ENCODE peak calls at places on chromosome 12, in ten cellular contexts. Z, O, B, J, Q, P, A, S, F and X are unnamed samples. For H3K27me3, the result is how much of the 10 kb centered on the place peaks cover.

GRCh38 chr12:9380650-9381049 is 172.5 kb upstream of the PZP start:
- DNase-seq in P (no peak), Z (no peak), Q (no peak), B (no peak), O (no peak), S (no peak), J (no peak), F (no peak), A (no peak), X (no peak)

GRCh38 chr12:70154960-70155589 is 88.2 kb upstream of the CNOT2 start:
- DNase-seq in J (no peak), A (no peak), S (no peak), Z (no peak), F (no peak), Q (no peak), P (no peak), B (no peak), O (no peak), X (no peak)

GRCh38 chr12:77685112-77685511 is 145.6 kb upstream of the NAV3 start:
- DNase-seq in F (peak), S (peak), O (no peak), B (peak), P (peak), A (peak), Q (peak), J (peak), Z (peak), X (peak)

GRCh38 chr12:93520454-93520853 is 52.0 kb upstream of the SOCS2 start:
- DNase-seq in S (no peak), F (no peak), O (no peak), Z (no peak), J (no peak), P (no peak), B (no peak), A (no peak), Q (no peak), X (no peak)

GRCh38 chr12:46266382-46266791 is 2.5 kb downstream of the SLC38A1 start:
- DNase-seq in B (no peak), J (no peak), Q (no peak), S (peak), A (no peak), P (peak), F (peak), Z (no peak), O (no peak), X (no peak)

GRCh38 chr12:18141583-18141982 is 51.6 kb upstream of the RERGL start:
- DNase-seq in J (no peak), O (no peak), S (no peak), P (no peak), Q (no peak), A (no peak), B (no peak), F (no peak), Z (no peak), X (no peak)

GRCh38 chr12:131983026-131983425 is 33.3 kb downstream of the EP400 start:
- DNase-seq in O (no peak), Z (no peak), J (no peak), A (no peak), S (no peak), B (no peak), P (no peak), Q (no peak), F (no peak), X (no peak)

GRCh38 chr12:128644664-128645296 is 179.0 kb downstream of the SLC15A4 start:
- DNase-seq in Q (no peak), Z (peak), O (no peak), F (peak), S (no peak), B (no peak), J (no peak), P (no peak), A (no peak), X (peak)

GRCh38 chr12:79420146-79420618 is 270.6 kb downstream of the PAWR start:
- DNase-seq in Z (no peak), S (peak), Q (no peak), P (no peak), O (no peak), B (no peak), A (no peak), F (no peak), J (no peak), X (peak)

GRCh38 chr12:106487664-106488063 is 95.1 kb upstream of the RFX4 start:
- DNase-seq in F (no peak), B (no peak), Q (no peak), P (no peak), A (no peak), S (no peak), Z (no peak), J (no peak), O (no peak), X (no peak)

GRCh38 chr12:6437586-6437985 is 7.2 kb upstream of the CD27 start:
- DNase-seq in S (no peak), P (no peak), A (no peak), Z (no peak), Q (no peak), B (no peak), O (no peak), F (no peak), J (no peak), X (peak)

GRCh38 chr12:65740873-65741600 is 83.2 kb upstream of the HMGA2 start:
- DNase-seq in B (peak), J (peak), Q (peak), S (peak), A (peak), O (peak), P (peak), Z (peak), F (peak), X (peak)

GRCh38 chr12:28629691-28630090 is 439.4 kb downstream of the CCDC91 start:
- DNase-seq in Q (no peak), S (no peak), Z (no peak), P (no peak), B (no peak), F (no peak), O (no peak), A (no peak), J (no peak), X (no peak)

DNA sequence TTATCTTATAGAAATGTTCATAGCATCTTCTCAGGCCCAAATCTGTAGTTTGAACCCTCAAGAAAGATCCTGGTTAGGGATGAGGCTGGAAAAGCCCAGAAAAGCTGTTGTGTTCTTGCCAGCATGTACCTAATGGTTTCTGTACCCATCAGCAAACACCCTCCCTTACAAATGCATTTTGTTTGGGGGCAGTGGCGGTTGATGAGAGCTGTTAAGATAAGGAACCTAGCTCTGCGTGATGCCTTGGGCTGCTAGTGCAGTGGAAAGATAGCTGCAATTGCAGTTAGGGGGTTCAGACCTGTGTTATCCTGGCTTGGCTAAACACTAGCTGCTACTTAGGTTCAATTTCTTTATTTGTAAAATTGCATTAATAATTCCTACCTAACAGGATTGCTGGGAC is 3.6 kb downstream of the TPH2 start:
- DNase-seq in B (no peak), P (no peak), Z (no peak), O (no peak), J (no peak), A (no peak), Q (no peak), S (no peak), F (no peak), X (no peak)
- H3K27me3 ChIP-seq in B (half or more), P (under half), Z (under half), O (under half), J (under half), A (under half), Q (under half), S (under half), F (under half), X (under half)

DNA sequence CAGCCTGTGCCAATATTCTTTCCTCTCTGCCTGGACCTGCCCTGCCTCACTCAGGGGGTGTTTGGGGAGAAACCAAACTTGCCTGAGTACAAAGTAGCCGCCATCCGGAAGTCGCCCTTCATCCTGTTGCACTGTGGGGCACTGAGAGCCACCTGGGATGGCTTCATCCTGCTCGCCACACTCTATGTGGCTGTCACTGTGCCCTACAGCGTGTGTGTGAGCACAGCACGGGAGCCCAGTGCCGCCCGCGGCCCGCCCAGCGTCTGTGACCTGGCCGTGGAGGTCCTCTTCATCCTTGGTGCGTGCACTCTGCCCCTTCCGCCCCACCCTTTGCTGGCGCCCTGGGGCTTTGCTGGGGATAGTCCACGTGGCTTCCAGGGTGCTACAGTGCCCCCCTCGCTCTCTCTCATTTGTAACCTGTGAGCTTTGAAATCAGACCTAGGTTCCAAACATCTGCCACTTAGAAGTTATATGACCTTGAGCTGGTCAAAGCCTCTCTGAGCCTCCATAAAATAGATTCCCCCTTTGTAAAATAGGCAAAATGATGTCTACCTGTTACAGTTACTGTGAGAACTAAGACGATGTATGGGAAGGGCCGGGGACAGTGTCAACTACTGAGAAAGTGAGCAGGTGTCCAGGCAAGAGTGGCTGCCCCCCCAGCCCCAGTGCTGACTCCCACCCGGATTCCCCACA is 4.5 kb downstream of the KCNH3 start:
- DNase-seq in P (no peak), B (no peak), A (peak), F (no peak), J (no peak), S (no peak), Z (no peak), Q (no peak), O (peak), X (no peak)
- H3K27me3 ChIP-seq in P (under half), B (half or more), A (under half), F (under half), J (under half), S (under half), Z (under half), Q (under half), O (under half), X (under half)

GRCh38 chr12:559208-559905 is 99.6 kb downstream of the B4GALNT3 start:
- DNase-seq in J (peak), P (no peak), A (no peak), O (no peak), S (no peak), Z (no peak), B (no peak), F (no peak), Q (no peak), X (no peak)

GRCh38 chr12:560666-561065 is 100.9 kb downstream of the B4GALNT3 start:
- DNase-seq in F (peak), A (no peak), O (no peak), S (no peak), Q (no peak), J (no peak), Z (no peak), P (no peak), B (no peak), X (no peak)

GRCh38 chr12:556498-556897 is 96.8 kb downstream of the B4GALNT3 start:
- DNase-seq in F (no peak), J (peak), O (no peak), Q (no peak), P (no peak), S (no peak), B (no peak), A (no peak), Z (no peak), X (no peak)

GRCh38 chr12:559907-560455 is 100.2 kb downstream of the B4GALNT3 start:
- DNase-seq in Z (no peak), J (no peak), O (no peak), A (no peak), Q (no peak), P (no peak), S (no peak), F (no peak), B (no peak), X (no peak)

GRCh38 chr12:558595-558994 is 98.9 kb downstream of the B4GALNT3 start:
- DNase-seq in Z (no peak), J (peak), A (no peak), F (no peak), P (no peak), O (no peak), S (no peak), B (no peak), Q (no peak), X (no peak)
- H3K27me3 ChIP-seq in Z (under half), J (under half), A (under half), F (under half), P (under half), O (under half), S (under half), B (under half), Q (under half), X (under half)

DNA sequence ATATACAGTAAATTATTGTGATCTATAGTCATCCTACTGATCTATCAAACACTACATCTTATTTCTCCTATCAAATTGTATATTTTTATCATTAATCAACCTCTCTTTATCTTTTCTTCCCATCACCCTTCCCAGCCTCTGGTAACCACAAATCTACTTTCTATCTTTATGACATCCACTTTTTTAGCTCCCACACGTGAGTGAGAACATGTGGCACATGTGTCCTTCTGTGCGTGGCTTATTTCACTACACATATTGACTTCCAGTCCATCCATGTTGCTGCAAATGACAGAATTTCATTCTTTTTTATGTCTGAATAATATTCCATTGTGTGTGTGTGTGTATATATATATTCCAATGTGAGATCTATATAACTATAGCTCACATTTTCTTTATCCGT is 67.8 kb upstream of the TBX5 start:
- DNase-seq in F (no peak), S (no peak), P (no peak), B (no peak), A (no peak), Z (no peak), Q (no peak), O (no peak), J (no peak), X (no peak)
- H3K27me3 ChIP-seq in F (under half), S (under half), P (under half), B (half or more), A (under half), Z (under half), Q (under half), O (under half), J (under half), X (under half)

GRCh38 chr12:3120701-3121100 is 43.5 kb downstream of the TSPAN9 start:
- DNase-seq in O (no peak), P (no peak), J (no peak), B (no peak), A (no peak), Q (no peak), F (no peak), Z (no peak), S (no peak), X (no peak)
- H3K27me3 ChIP-seq in O (under half), P (under half), J (under half), B (under half), A (under half), Q (under half), F (under half), Z (under half), S (under half), X (under half)

GRCh38 chr12:96192926-96193573 is 1.1 kb upstream of the ELK3 start:
- DNase-seq in S (no peak), Z (no peak), O (no peak), A (no peak), J (no peak), F (no peak), P (no peak), Q (no peak), B (no peak), X (no peak)

GRCh38 chr12:96186902-96187301 is 7.3 kb upstream of the ELK3 start:
- DNase-seq in B (no peak), Z (no peak), Q (no peak), J (no peak), O (no peak), A (no peak), F (no peak), S (no peak), P (no peak), X (no peak)

GRCh38 chr12:96187675-96188355 is 6.4 kb upstream of the ELK3 start:
- DNase-seq in P (no peak), S (no peak), A (no peak), F (no peak), O (no peak), Z (no peak), B (no peak), J (no peak), Q (no peak), X (no peak)

GRCh38 chr12:96190403-96191170 is 3.6 kb upstream of the ELK3 start:
- DNase-seq in Z (no peak), S (no peak), F (no peak), A (no peak), B (no peak), O (no peak), Q (no peak), J (no peak), P (no peak), X (no peak)

DNA sequence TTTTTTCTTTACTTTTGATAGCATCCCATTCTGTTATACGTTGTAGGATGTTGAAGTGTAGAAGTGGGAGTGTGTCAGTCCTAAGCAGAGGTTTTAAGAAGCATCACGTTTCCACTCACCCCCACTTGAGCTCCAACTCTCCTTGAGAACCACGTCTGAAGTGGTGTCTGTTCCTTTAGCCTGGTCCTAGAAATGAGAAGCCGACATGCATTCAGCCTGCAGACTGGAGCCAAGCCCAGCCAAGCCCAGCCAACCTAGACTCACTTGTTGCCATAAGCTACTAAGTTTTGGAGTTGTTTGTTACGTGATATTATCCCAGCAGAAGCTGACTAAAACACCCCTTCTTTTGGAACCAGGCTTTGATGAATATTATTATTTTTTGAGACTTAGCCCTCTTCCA is 4.4 kb upstream of the ELK3 start:
- DNase-seq in J (no peak), B (no peak), F (no peak), S (no peak), P (no peak), A (no peak), O (no peak), Z (no peak), Q (no peak), X (no peak)
- H3K27me3 ChIP-seq in J (under half), B (under half), F (under half), S (under half), P (under half), A (under half), O (under half), Z (under half), Q (under half), X (under half)

GRCh38 chr12:52680363-52680762 is at the start of gene KRT1:
- DNase-seq in F (no peak), S (no peak), Z (no peak), P (no peak), A (no peak), J (no peak), B (no peak), Q (no peak), O (no peak), X (no peak)
- H3K27me3 ChIP-seq in F (under half), S (under half), Z (under half), P (under half), A (under half), J (under half), B (under half), Q (under half), O (under half), X (under half)

GRCh38 chr12:4274960-4275868 is 1.7 kb downstream of the CCND2 start:
- DNase-seq in A (peak), P (no peak), O (no peak), Z (no peak), B (no peak), Q (no peak), J (no peak), F (peak), S (no peak), X (no peak)

GRCh38 chr12:4275869-4276253 is 2.3 kb downstream of the CCND2 start:
- DNase-seq in F (no peak), A (no peak), Q (no peak), B (no peak), J (no peak), S (no peak), O (no peak), P (peak), Z (no peak), X (no peak)

GRCh38 chr12:4272976-4273650 is 449 bp upstream of the CCND2 start:
- DNase-seq in Q (no peak), S (no peak), B (no peak), P (no peak), J (no peak), O (no peak), Z (no peak), A (no peak), F (peak), X (no peak)

GRCh38 chr12:4273651-4274395 is at the start of gene CCND2:
- DNase-seq in S (peak), Q (peak), F (peak), J (peak), Z (peak), O (peak), A (peak), B (peak), P (peak), X (peak)

GRCh38 chr12:4274396-4274959 is 916 bp downstream of the CCND2 start:
- DNase-seq in F (peak), Z (no peak), A (peak), P (no peak), J (no peak), S (no peak), B (no peak), Q (no peak), O (no peak), X (no peak)
- H3K27me3 ChIP-seq in F (under half), Z (under half), A (under half), P (under half), J (under half), S (half or more), B (half or more), Q (half or more), O (under half), X (under half)

GRCh38 chr12:66956300-66956699 is 277.4 kb upstream of the GRIP1 start:
- DNase-seq in A (no peak), F (no peak), Q (no peak), Z (no peak), B (no peak), J (no peak), P (no peak), S (no peak), O (no peak), X (no peak)

GRCh38 chr12:66947119-66947518 is 268.2 kb upstream of the GRIP1 start:
- DNase-seq in Q (no peak), O (no peak), B (no peak), J (no peak), Z (no peak), S (no peak), P (no peak), F (no peak), A (no peak), X (no peak)

GRCh38 chr12:66952668-66953067 is 273.8 kb upstream of the GRIP1 start:
- DNase-seq in A (no peak), S (no peak), B (no peak), P (no peak), Q (no peak), J (no peak), Z (no peak), F (no peak), O (no peak), X (no peak)
- H3K27me3 ChIP-seq in A (under half), S (under half), B (under half), P (under half), Q (under half), J (under half), Z (under half), F (under half), O (under half), X (under half)